ENCODE peak calls at places on chromosome 1, in five cellular contexts. I is NCI-H345, X is IMR-90, M is nephron progenitor cell, K is GM18507. N is an unnamed sample.

GRCh38 chr1:222880586-222880985 is 65.7 kb downstream of the DISP1 start:
- DNase-seq in I (no peak), X (peak), M (no peak), K (no peak), N (no peak)

GRCh38 chr1:233269656-233270055 is 25.9 kb downstream of the PCNX2 start:
- DNase-seq in I (no peak), X (peak), M (no peak), K (no peak), N (no peak)

GRCh38 chr1:9413143-9413876 is 120.6 kb downstream of the SPSB1 start:
- DNase-seq in I (no peak), X (peak), M (peak), K (peak), N (no peak)

GRCh38 chr1:23217421-23218115 is at the start of gene HTR1D:
- DNase-seq in I (peak), X (no peak), M (peak), K (no peak), N (no peak)

GRCh38 chr1:171740987-171741871 is 636 bp downstream of the VAMP4 start:
- DNase-seq in I (peak), X (peak), M (peak), K (no peak), N (peak)

GRCh38 chr1:55951291-55951690 is 628.1 kb downstream of the PLPP3 start:
- DNase-seq in I (no peak), X (no peak), M (no peak), K (no peak), N (no peak)

GRCh38 chr1:232271991-232272589 is 357.8 kb downstream of the SIPA1L2 start:
- DNase-seq in I (no peak), X (peak), M (no peak), K (no peak), N (no peak)

GRCh38 chr1:157429841-157430240 is 122.5 kb downstream of the FCRL5 start:
- DNase-seq in I (no peak), X (no peak), M (no peak), K (no peak), N (no peak)

GRCh38 chr1:84300991-84301758 is at the start of gene SAMD13:
- DNase-seq in I (peak), X (peak), M (peak), K (no peak), N (peak)

GRCh38 chr1:223639333-223639749 is 26.2 kb downstream of the CAPN8 start:
- DNase-seq in I (no peak), X (no peak), M (no peak), K (no peak), N (no peak)

GRCh38 chr1:3649342-3650247 is at the start of gene WRAP73:
- DNase-seq in I (peak), X (peak), M (peak), K (peak), N (peak)

GRCh38 chr1:240706150-240706904 is 94.4 kb upstream of the GREM2 start:
- DNase-seq in I (no peak), X (peak), M (no peak), K (no peak), N (no peak)

GRCh38 chr1:36382231-36382630 is 3.5 kb downstream of the STK40 start:
- DNase-seq in I (no peak), X (no peak), M (no peak), K (no peak), N (no peak)

GRCh38 chr1:65924471-65924870 is 131.8 kb downstream of the PDE4B start:
- DNase-seq in I (no peak), X (peak), M (no peak), K (no peak), N (no peak)

GRCh38 chr1:39159224-39160036 is 45.1 kb upstream of the MACF1 start:
- DNase-seq in I (no peak), X (peak), M (no peak), K (no peak), N (no peak)

GRCh38 chr1:24186993-24187790 is at the start of gene IFNLR1:
- DNase-seq in I (peak), X (no peak), M (peak), K (peak), N (peak)

GRCh38 chr1:201702936-201703335 is 126.0 kb upstream of the IPO9 start:
- DNase-seq in I (peak), X (peak), M (peak), K (no peak), N (peak)

GRCh38 chr1:85289207-85289847 is 12.9 kb upstream of the BCL10 start:
- DNase-seq in I (no peak), X (peak), M (no peak), K (no peak), N (no peak)

GRCh38 chr1:91877574-91878208 is 8.3 kb downstream of the TGFBR3 start:
- DNase-seq in I (no peak), X (peak), M (no peak), K (no peak), N (no peak)

GRCh38 chr1:168343566-168343965 is 62.9 kb downstream of the TBX19 start:
- DNase-seq in I (no peak), X (no peak), M (no peak), K (no peak), N (no peak)

GRCh38 chr1:11518791-11519628 is 40.1 kb downstream of the DISP3 start:
- DNase-seq in I (no peak), X (no peak), M (no peak), K (no peak), N (peak)

GRCh38 chr1:28466226-28466778 is 39.5 kb upstream of the RCC1 start:
- DNase-seq in I (no peak), X (no peak), M (no peak), K (no peak), N (no peak)

GRCh38 chr1:168892945-168893344 is 163.9 kb upstream of the DPT start:
- DNase-seq in I (no peak), X (no peak), M (no peak), K (no peak), N (no peak)

GRCh38 chr1:219812491-219813221 is 115.7 kb downstream of the SLC30A10 start:
- DNase-seq in I (peak), X (peak), M (peak), K (no peak), N (peak)

N was measured in D341Med.